ENCODE peak calls at places on chromosomes 2 and 18, in six cellular contexts. D, W, P, Z, T and Q are unnamed samples.

GRCh38 chr18:36711813-36712444 is 116.9 kb downstream of the TPGS2 start:
- DNase-seq in D (no peak), W (no peak), P (no peak), Z (no peak), T (peak), Q (no peak)

GRCh38 chr2:68196120-68196716 is 38.5 kb downstream of the PNO1 start:
- DNase-seq in D (peak), W (peak), P (no peak), Z (peak), T (no peak), Q (peak)

GRCh38 chr2:152421521-152422367 is 86.8 kb downstream of the FMNL2 start:
- DNase-seq in D (no peak), W (no peak), P (no peak), Z (no peak), T (peak), Q (no peak)

GRCh38 chr2:23606968-23607367 is 222.0 kb downstream of the KLHL29 start:
- DNase-seq in D (no peak), W (no peak), P (no peak), Z (no peak), T (peak), Q (no peak)

GRCh38 chr2:6418316-6418715 is 447.4 kb downstream of the CMPK2 start:
- DNase-seq in D (no peak), W (no peak), P (no peak), Z (no peak), T (no peak), Q (no peak)

GRCh38 chr2:158984554-158985207 is 16.2 kb downstream of the TANC1 start:
- DNase-seq in D (no peak), W (no peak), P (no peak), Z (no peak), T (no peak), Q (no peak)

GRCh38 chr18:57585846-57586242 is 658 bp downstream of the FECH start:
- DNase-seq in D (no peak), W (peak), P (no peak), Z (no peak), T (no peak), Q (no peak)

GRCh38 chr2:117618607-117619006 is 195.9 kb upstream of the DDX18 start:
- DNase-seq in D (no peak), W (no peak), P (no peak), Z (no peak), T (no peak), Q (no peak)

GRCh38 chr2:119820275-119820674 is 60.6 kb downstream of the PTPN4 start:
- DNase-seq in D (no peak), W (no peak), P (no peak), Z (no peak), T (no peak), Q (no peak)

GRCh38 chr2:99975386-99975785 is 167.0 kb downstream of the AFF3 start:
- DNase-seq in D (no peak), W (no peak), P (no peak), Z (no peak), T (peak), Q (no peak)